ENCODE peak calls at places on chromosomes 7 and 10, in six cellular contexts. I is mesothelial cell of epicardium; L is tibial artery; U is heart left ventricle; C is CD8-positive, alpha-beta T cell; W is nephron progenitor cell. E is an unnamed sample.

GRCh38 chr7:41244246-41244645 is 458.6 kb downstream of the INHBA start:
- DNase-seq in I (no peak), W (no peak), L (no peak), U (no peak), C (no peak), E (no peak)

GRCh38 chr10:52751337-52751736 is 21.2 kb downstream of the MBL2 start:
- DNase-seq in C (no peak), L (no peak), W (no peak), U (no peak), I (no peak), E (no peak)

GRCh38 chr10:16644146-16644545 is 122.5 kb upstream of the C1QL3 start:
- DNase-seq in I (no peak), C (no peak), L (no peak), U (no peak), W (no peak), E (no peak)

GRCh38 chr10:110872984-110873569 is 1.3 kb downstream of the PDCD4 start:
- DNase-seq in I (no peak), C (no peak), L (no peak), U (no peak), W (no peak), E (no peak)

GRCh38 chr10:42680267-42680666 is 41.9 kb upstream of the ZNF33B start:
- DNase-seq in U (no peak), W (no peak), I (no peak), C (no peak), L (no peak), E (no peak)

GRCh38 chr7:142539901-142540300 is 209.4 kb upstream of the PRSS1 start:
- DNase-seq in L (no peak), I (no peak), U (no peak), C (no peak), W (no peak), E (no peak)

GRCh38 chr7:20376796-20377195 is 46.1 kb downstream of the ITGB8 start:
- DNase-seq in W (no peak), L (no peak), C (no peak), I (no peak), U (no peak), E (no peak)

GRCh38 chr10:93844979-93845626 is 48.7 kb upstream of the SLC35G1 start:
- DNase-seq in W (no peak), I (no peak), U (no peak), L (no peak), C (no peak), E (no peak)

GRCh38 chr7:33722383-33723096 is 182.8 kb upstream of the BMPER start:
- DNase-seq in L (peak; percentile 83), I (peak; percentile 34), C (no peak), U (no peak), W (peak; percentile 59), E (no peak)

GRCh38 chr10:48655426-48656240 is 29.0 kb upstream of the WDFY4 start:
- DNase-seq in W (no peak), I (no peak), U (peak; percentile 87), L (peak; percentile 92), C (no peak), E (no peak)

GRCh38 chr10:96512524-96512991 is 1.2 kb downstream of the TLL2 start:
- DNase-seq in W (peak; percentile 54), I (no peak), C (no peak), L (no peak), U (peak; percentile 38), E (no peak)

GRCh38 chr10:14583252-14583651 is 191.4 kb downstream of the FAM107B start:
- DNase-seq in L (no peak), U (no peak), C (peak; percentile 68), I (no peak), W (no peak), E (no peak)

GRCh38 chr10:126902157-126902556 is 3.1 kb upstream of the DOCK1 start:
- DNase-seq in W (no peak), U (no peak), C (no peak), I (no peak), L (no peak), E (no peak)

GRCh38 chr10:76150139-76150885 is 718.9 kb downstream of the LRMDA start:
- DNase-seq in I (no peak), C (no peak), U (no peak), L (no peak), W (peak; percentile 14), E (no peak)

GRCh38 chr10:28677889-28678686 is 767 bp downstream of the BAMBI start:
- DNase-seq in I (no peak), C (no peak), W (peak; percentile 59), L (peak; percentile 68), U (peak; percentile 31), E (peak; percentile 22)

GRCh38 chr10:99433378-99434020 is 3.1 kb upstream of the GOT1 start:
- DNase-seq in U (no peak), L (no peak), I (no peak), W (no peak), C (no peak), E (no peak)

GRCh38 chr10:129921065-129921670 is 42.9 kb downstream of the EBF3 start:
- DNase-seq in C (no peak), U (no peak), I (no peak), W (no peak), L (peak; percentile 52), E (no peak)

GRCh38 chr7:68421712-68422111 is 1176.6 kb upstream of the AUTS2 start:
- DNase-seq in L (no peak), W (no peak), C (no peak), U (no peak), I (no peak), E (no peak)

GRCh38 chr7:68420342-68420750 is 1177.9 kb upstream of the AUTS2 start:
- DNase-seq in I (no peak), W (no peak), C (no peak), L (peak; percentile 86), U (peak; percentile 46), E (no peak)

GRCh38 chr7:68429376-68430117 is 1168.7 kb upstream of the AUTS2 start:
- DNase-seq in W (no peak), U (no peak), I (no peak), C (no peak), L (no peak), E (no peak)

GRCh38 chr7:68424643-68425297 is 1173.5 kb upstream of the AUTS2 start:
- DNase-seq in W (no peak), I (no peak), U (no peak), C (no peak), L (no peak), E (no peak)

DNA sequence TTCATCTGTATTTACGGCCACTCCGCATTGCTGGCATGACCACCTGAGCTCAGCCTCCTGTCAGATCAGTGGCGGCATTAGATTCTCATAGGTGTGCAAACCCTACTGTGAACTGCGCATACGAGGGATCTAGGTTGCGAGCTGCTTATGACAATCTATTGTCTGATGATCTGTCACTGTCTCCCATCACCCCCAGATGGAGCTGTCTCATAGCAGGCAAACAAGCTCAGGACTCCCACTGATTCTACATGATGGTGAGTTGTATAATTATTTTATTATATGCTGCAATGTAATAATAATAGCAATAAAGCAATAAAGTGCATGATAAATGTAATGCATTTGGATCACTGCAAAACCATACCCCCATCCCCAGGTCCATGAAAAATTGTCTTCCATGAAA is 1172.9 kb upstream of the AUTS2 start:
- DNase-seq in C (no peak), W (no peak), L (no peak), U (no peak), I (no peak), E (no peak)
- TF ChIP-seq CTCF in C (no peak), W (no peak), L (no peak), U (peak; percentile 8), I (no peak), E (no peak)

GRCh38 chr7:47337531-47337930 is 244.4 kb downstream of the TNS3 start:
- DNase-seq in I (no peak), U (peak; percentile 65), L (no peak), W (no peak), C (no peak), E (no peak)
- TF ChIP-seq CTCF in I (no peak), U (peak; percentile 43), L (no peak), W (no peak), C (no peak), E (no peak)

GRCh38 chr10:87053577-87054181 is 33.6 kb downstream of the FAM25A start:
- DNase-seq in C (no peak), W (no peak), I (no peak), L (no peak), U (no peak), E (no peak)

GRCh38 chr10:87058171-87058570 is 36.5 kb downstream of the GLUD1 start:
- DNase-seq in U (no peak), W (no peak), C (no peak), L (no peak), I (no peak), E (no peak)

GRCh38 chr10:87059401-87059800 is 35.2 kb downstream of the GLUD1 start:
- DNase-seq in C (no peak), L (no peak), I (no peak), U (no peak), W (no peak), E (no peak)

GRCh38 chr10:87053121-87053520 is 33.0 kb downstream of the FAM25A start:
- DNase-seq in C (no peak), U (peak; percentile 47), L (peak; percentile 72), W (no peak), I (no peak), E (no peak)

GRCh38 chr10:87054373-87055295 is 34.5 kb downstream of the FAM25A start:
- DNase-seq in C (no peak), W (no peak), I (no peak), U (no peak), L (no peak), E (no peak)
- TF ChIP-seq CTCF in C (no peak), W (no peak), I (no peak), U (no peak), L (no peak), E (no peak)

GRCh38 chr7:155571581-155572345 is 25.4 kb upstream of the CNPY1 start:
- DNase-seq in U (no peak), I (no peak), C (no peak), W (no peak), L (no peak), E (no peak)
- TF ChIP-seq CTCF in U (no peak), I (no peak), C (no peak), W (no peak), L (no peak), E (no peak)

DNA sequence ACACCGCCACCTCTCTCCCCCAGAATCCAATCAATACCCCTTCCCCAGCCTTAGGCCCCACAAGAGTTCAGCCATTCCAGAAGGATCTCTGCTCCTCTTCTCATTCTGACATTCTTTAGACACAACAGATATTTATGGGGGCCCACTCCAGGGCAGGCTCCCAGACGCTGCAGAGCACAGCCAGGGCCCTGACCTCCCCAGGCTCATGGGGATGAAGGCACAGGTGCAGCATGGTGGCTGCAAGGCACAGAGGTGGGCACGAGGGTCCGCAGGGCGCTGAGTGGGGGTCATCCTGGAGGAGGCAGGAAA is 4.9 kb upstream of the FZD9 start:
- DNase-seq in U (no peak), W (peak; percentile 20), C (no peak), I (no peak), L (no peak), E (no peak)
- TF ChIP-seq CTCF in U (no peak), W (no peak), C (no peak), I (no peak), L (no peak), E (no peak)

DNA sequence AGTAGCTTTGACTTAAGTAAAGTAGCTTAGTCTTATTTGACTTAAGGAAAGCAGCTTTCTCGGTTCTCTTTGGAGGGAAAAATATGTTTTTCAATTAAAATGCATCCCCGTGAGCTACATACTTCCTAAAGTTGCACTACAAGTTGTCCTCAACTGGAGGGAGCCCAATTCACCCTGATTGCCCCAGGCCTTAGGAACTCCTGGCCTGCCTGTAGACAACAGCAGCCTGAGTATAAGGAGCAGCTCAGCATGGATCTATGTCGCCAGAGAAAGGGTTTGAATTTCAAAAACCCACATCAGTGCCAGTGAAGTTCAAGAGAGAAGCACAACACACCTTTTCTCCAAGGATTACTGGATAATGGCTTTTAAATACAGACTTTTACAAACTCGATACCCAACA is 772.0 kb downstream of the TNS3 start:
- DNase-seq in C (no peak), L (no peak), W (no peak), I (no peak), U (no peak), E (no peak)
- TF ChIP-seq CTCF in C (no peak), L (no peak), W (no peak), I (no peak), U (no peak), E (no peak)

E was measured in natural killer cell.